ENCODE peak calls at places on chromosome 5, in four cellular contexts. One of them, this sample, is unnamed.

GRCh38 chr5:131521252-131521651 is 113.8 kb downstream of the RAPGEF6 start:
- DNase-seq in fibroblast of lung: peak; percentile 91
- DNase-seq in spleen: no peak
- DNase-seq in psoas muscle: no peak
- DNase-seq in this sample: no peak

GRCh38 chr5:170450041-170450660 is 53.7 kb upstream of the KCNIP1 start:
- DNase-seq in fibroblast of lung: peak; percentile 77
- DNase-seq in spleen: no peak
- DNase-seq in psoas muscle: no peak
- DNase-seq in this sample: no peak

GRCh38 chr5:141272906-141273305 is 27.7 kb downstream of the PCDHB15 start:
- DNase-seq in fibroblast of lung: no peak
- DNase-seq in spleen: no peak
- DNase-seq in psoas muscle: no peak
- DNase-seq in this sample: no peak

GRCh38 chr5:73480500-73480899 is 17.7 kb upstream of the BTF3 start:
- DNase-seq in fibroblast of lung: no peak
- DNase-seq in spleen: no peak
- DNase-seq in psoas muscle: no peak
- DNase-seq in this sample: no peak

GRCh38 chr5:58666598-58667595 is 84.0 kb downstream of the RAB3C start:
- DNase-seq in fibroblast of lung: peak; percentile 5
- DNase-seq in spleen: no peak
- DNase-seq in psoas muscle: no peak
- DNase-seq in this sample: no peak

GRCh38 chr5:31366941-31367340 is 165.0 kb downstream of the DROSHA start:
- DNase-seq in fibroblast of lung: peak; percentile 76
- DNase-seq in spleen: no peak
- DNase-seq in psoas muscle: no peak
- DNase-seq in this sample: no peak

GRCh38 chr5:60687927-60688720 is 11.8 kb downstream of the DEPDC1B start:
- DNase-seq in fibroblast of lung: peak; percentile 50
- DNase-seq in spleen: no peak
- DNase-seq in psoas muscle: no peak
- DNase-seq in this sample: no peak

GRCh38 chr5:162221884-162222283 is 154.3 kb downstream of the GABRG2 start:
- DNase-seq in fibroblast of lung: no peak
- DNase-seq in spleen: no peak
- DNase-seq in psoas muscle: no peak
- DNase-seq in this sample: no peak

GRCh38 chr5:145752947-145753346 is 82.2 kb downstream of the PRELID2 start:
- DNase-seq in fibroblast of lung: peak; percentile 65
- DNase-seq in spleen: no peak
- DNase-seq in psoas muscle: no peak
- DNase-seq in this sample: no peak

GRCh38 chr5:72555871-72556270 is 48.7 kb upstream of the ZNF366 start:
- DNase-seq in fibroblast of lung: no peak
- DNase-seq in spleen: no peak
- DNase-seq in psoas muscle: no peak
- DNase-seq in this sample: no peak

GRCh38 chr5:116303340-116303739 is 218.5 kb downstream of the COMMD10 start:
- DNase-seq in fibroblast of lung: no peak
- DNase-seq in spleen: no peak
- DNase-seq in psoas muscle: no peak
- DNase-seq in this sample: no peak

GRCh38 chr5:6525910-6526309 is 77.3 kb downstream of the UBE2QL1 start:
- DNase-seq in fibroblast of lung: no peak
- DNase-seq in spleen: no peak
- DNase-seq in psoas muscle: no peak
- DNase-seq in this sample: no peak

GRCh38 chr5:134133995-134134541 is 19.6 kb downstream of the TCF7 start:
- DNase-seq in fibroblast of lung: no peak
- DNase-seq in spleen: peak; percentile 52
- DNase-seq in psoas muscle: no peak
- DNase-seq in this sample: peak; percentile 35

GRCh38 chr5:143217804-143218160 is 185.7 kb downstream of the NR3C1 start:
- DNase-seq in fibroblast of lung: no peak
- DNase-seq in spleen: no peak
- DNase-seq in psoas muscle: no peak
- DNase-seq in this sample: no peak

GRCh38 chr5:80238078-80238477 is 17.8 kb downstream of the SERINC5 start:
- DNase-seq in fibroblast of lung: no peak
- DNase-seq in spleen: no peak
- DNase-seq in psoas muscle: no peak
- DNase-seq in this sample: no peak

GRCh38 chr5:157555031-157555640 is 20.4 kb downstream of the ADAM19 start:
- DNase-seq in fibroblast of lung: no peak
- DNase-seq in spleen: no peak
- DNase-seq in psoas muscle: no peak
- DNase-seq in this sample: no peak

GRCh38 chr5:139982157-139982974 is 60.7 kb downstream of the NRG2 start:
- DNase-seq in fibroblast of lung: peak; percentile 35
- DNase-seq in spleen: no peak
- DNase-seq in psoas muscle: no peak
- DNase-seq in this sample: no peak

GRCh38 chr5:169417676-169418075 is 116.7 kb upstream of the SLIT3 start:
- DNase-seq in fibroblast of lung: no peak
- DNase-seq in spleen: no peak
- DNase-seq in psoas muscle: no peak
- DNase-seq in this sample: no peak

GRCh38 chr5:30103056-30104020 is 1090.1 kb upstream of the CDH6 start:
- DNase-seq in fibroblast of lung: peak; percentile 67
- DNase-seq in spleen: no peak
- DNase-seq in psoas muscle: no peak
- DNase-seq in this sample: no peak

GRCh38 chr5:134026521-134027202 is 21.9 kb upstream of the VDAC1 start:
- DNase-seq in fibroblast of lung: peak; percentile 74
- DNase-seq in spleen: peak; percentile 70
- DNase-seq in psoas muscle: no peak
- DNase-seq in this sample: no peak

GRCh38 chr5:54754878-54755277 is 230.5 kb downstream of the ESM1 start:
- DNase-seq in fibroblast of lung: no peak
- DNase-seq in spleen: peak; percentile 85
- DNase-seq in psoas muscle: no peak
- DNase-seq in this sample: no peak

GRCh38 chr5:56737002-56737621 is 78.2 kb upstream of the MAP3K1 start:
- DNase-seq in fibroblast of lung: peak; percentile 23
- DNase-seq in spleen: no peak
- DNase-seq in psoas muscle: no peak
- DNase-seq in this sample: no peak

GRCh38 chr5:20266068-20266467 is 278.1 kb upstream of the CDH18 start:
- DNase-seq in fibroblast of lung: peak; percentile 60
- DNase-seq in spleen: no peak
- DNase-seq in psoas muscle: no peak
- DNase-seq in this sample: no peak

GRCh38 chr5:76413746-76414145 is 10.7 kb downstream of the IQGAP2 start:
- DNase-seq in fibroblast of lung: no peak
- DNase-seq in spleen: no peak
- DNase-seq in psoas muscle: no peak
- DNase-seq in this sample: no peak

GRCh38 chr5:56376128-56376527 is 143.0 kb upstream of the ANKRD55 start:
- DNase-seq in fibroblast of lung: no peak
- DNase-seq in spleen: no peak
- DNase-seq in psoas muscle: no peak
- DNase-seq in this sample: no peak

GRCh38 chr5:82641362-82641988 is 363.3 kb upstream of the RPS23 start:
- DNase-seq in fibroblast of lung: peak; percentile 82
- DNase-seq in spleen: no peak
- DNase-seq in psoas muscle: peak; percentile 51
- DNase-seq in this sample: no peak

GRCh38 chr5:175035882-175036533 is 311.6 kb downstream of the MSX2 start:
- DNase-seq in fibroblast of lung: no peak
- DNase-seq in spleen: no peak
- DNase-seq in psoas muscle: no peak
- DNase-seq in this sample: no peak

GRCh38 chr5:101580591-101580990 is 677.5 kb upstream of the ST8SIA4 start:
- DNase-seq in fibroblast of lung: peak; percentile 71
- DNase-seq in spleen: no peak
- DNase-seq in psoas muscle: no peak
- DNase-seq in this sample: no peak

GRCh38 chr5:104297076-104297475 is 734.5 kb upstream of the NUDT12 start:
- DNase-seq in fibroblast of lung: peak; percentile 56
- DNase-seq in spleen: no peak
- DNase-seq in psoas muscle: no peak
- DNase-seq in this sample: no peak

DNA sequence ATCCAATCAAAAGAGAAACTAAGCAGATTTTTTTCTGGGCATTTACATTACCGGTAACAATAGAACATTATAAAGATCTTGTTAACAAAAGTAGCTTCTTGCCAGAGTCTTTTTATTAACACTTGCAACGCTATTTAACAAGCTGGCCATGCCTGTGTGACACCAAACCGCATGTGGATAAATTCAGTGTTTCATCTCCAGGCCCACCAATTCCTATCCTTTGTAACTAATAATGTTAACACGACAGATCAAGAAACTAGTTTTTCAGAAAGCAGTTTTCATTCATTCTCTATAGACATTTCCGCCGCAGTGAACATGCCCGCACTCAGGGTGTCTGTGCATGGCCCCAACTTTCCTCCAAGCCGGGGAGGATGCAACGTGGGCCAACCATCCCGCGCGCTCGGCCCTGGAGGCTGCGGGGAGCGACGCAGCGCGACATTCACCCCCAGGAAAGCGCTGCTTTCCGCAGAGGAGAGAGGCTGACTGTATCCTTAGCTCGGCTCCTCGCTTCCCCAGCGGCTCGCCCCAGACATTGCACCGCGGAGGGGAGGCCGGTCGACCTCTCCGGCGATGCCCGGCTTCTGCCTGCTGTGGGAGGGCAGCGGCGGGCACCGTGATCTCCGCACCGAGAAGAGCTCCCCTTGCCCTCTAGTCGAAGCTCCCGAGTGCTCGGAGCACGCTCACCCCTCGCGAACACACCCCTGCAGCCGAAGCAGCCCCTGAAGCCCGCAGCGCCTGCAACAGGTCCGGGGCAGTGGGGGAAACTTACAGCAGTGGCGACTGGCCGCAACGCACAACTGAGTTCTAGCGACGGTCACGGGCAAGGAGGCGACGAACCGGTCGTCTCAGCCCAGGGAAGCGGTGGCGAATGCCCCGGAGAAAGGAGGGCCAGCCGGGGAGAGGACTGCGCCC is 734 bp downstream of the ENC1 start:
- DNase-seq in fibroblast of lung: no peak
- DNase-seq in spleen: no peak
- DNase-seq in psoas muscle: peak; percentile 62
- DNase-seq in this sample: peak; percentile 70
- H3K4me1 ChIP-seq in fibroblast of lung: peaks cover 20% of the 10 kb centered on the region
- H3K4me1 ChIP-seq in spleen: peaks cover 61% of the 10 kb centered on the region
- H3K4me1 ChIP-seq in psoas muscle: peaks cover 18% of the 10 kb centered on the region
- H3K4me1 ChIP-seq in this sample: peaks cover 68% of the 10 kb centered on the region

GRCh38 chr5:176184608-176185132 is 53.6 kb upstream of the SIMC1 start:
- DNase-seq in fibroblast of lung: no peak
- DNase-seq in spleen: no peak
- DNase-seq in psoas muscle: no peak
- DNase-seq in this sample: no peak
- H3K9me3 ChIP-seq in fibroblast of lung: no peaks in the 10 kb centered on the region
- H3K9me3 ChIP-seq in spleen: no peaks in the 10 kb centered on the region
- H3K9me3 ChIP-seq in psoas muscle: no peaks in the 10 kb centered on the region
- H3K9me3 ChIP-seq in this sample: no peaks in the 10 kb centered on the region

GRCh38 chr5:123091258-123091987 is 2.4 kb downstream of the PRDM6 start:
- DNase-seq in fibroblast of lung: peak; percentile 16
- DNase-seq in spleen: no peak
- DNase-seq in psoas muscle: no peak
- DNase-seq in this sample: no peak

GRCh38 chr5:123089971-123090640 is 1.1 kb downstream of the PRDM6 start:
- DNase-seq in fibroblast of lung: peak; percentile 25
- DNase-seq in spleen: no peak
- DNase-seq in psoas muscle: peak; percentile 39
- DNase-seq in this sample: peak; percentile 57

GRCh38 chr5:123090641-123091257 is 1.7 kb downstream of the PRDM6 start:
- DNase-seq in fibroblast of lung: no peak
- DNase-seq in spleen: no peak
- DNase-seq in psoas muscle: no peak
- DNase-seq in this sample: no peak

GRCh38 chr5:123088031-123088805 is 823 bp upstream of the PRDM6 start:
- DNase-seq in fibroblast of lung: peak; percentile 20
- DNase-seq in spleen: no peak
- DNase-seq in psoas muscle: no peak
- DNase-seq in this sample: no peak

DNA sequence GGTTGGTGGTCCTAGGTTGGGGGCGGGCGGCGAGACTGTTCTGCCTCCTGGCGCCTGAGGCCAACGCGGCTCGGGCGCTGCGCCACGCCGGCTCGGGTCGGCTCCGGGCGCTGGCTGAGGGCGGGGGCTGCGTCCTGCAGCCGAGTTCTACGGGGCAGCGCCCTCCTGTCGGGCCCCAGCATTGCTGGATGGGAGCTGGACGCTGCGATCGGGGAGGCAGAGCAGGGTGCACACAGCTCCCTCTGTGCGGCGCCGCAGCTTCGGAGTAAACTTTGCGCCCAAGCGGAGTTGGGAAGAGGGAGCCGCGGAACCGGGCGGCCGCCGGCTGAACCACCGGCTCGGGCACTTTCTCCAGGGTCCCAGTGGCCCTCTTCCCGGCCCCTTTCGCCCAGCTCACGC is 530 bp downstream of the PRDM6 start:
- DNase-seq in fibroblast of lung: peak; percentile 34
- DNase-seq in spleen: no peak
- DNase-seq in psoas muscle: peak; percentile 28
- DNase-seq in this sample: no peak
- TF ChIP-seq CTCF in fibroblast of lung: no peak
- TF ChIP-seq CTCF in spleen: no peak
- TF ChIP-seq CTCF in psoas muscle: no peak
- TF ChIP-seq CTCF in this sample: no peak

GRCh38 chr5:173323799-173324114 is 4.5 kb downstream of the STC2 start:
- DNase-seq in fibroblast of lung: no peak
- DNase-seq in spleen: peak; percentile 2
- DNase-seq in psoas muscle: no peak
- DNase-seq in this sample: no peak
- H3K4me1 ChIP-seq in fibroblast of lung: peaks cover 37% of the 10 kb centered on the region
- H3K4me1 ChIP-seq in spleen: peaks cover 22% of the 10 kb centered on the region
- H3K4me1 ChIP-seq in psoas muscle: peaks cover 22% of the 10 kb centered on the region
- H3K4me1 ChIP-seq in this sample: peaks cover 66% of the 10 kb centered on the region

GRCh38 chr5:4370218-4370617 is 769.9 kb upstream of the ADAMTS16 start:
- DNase-seq in fibroblast of lung: no peak
- DNase-seq in spleen: no peak
- DNase-seq in psoas muscle: no peak
- DNase-seq in this sample: no peak
- H3K9me3 ChIP-seq in fibroblast of lung: no peaks in the 10 kb centered on the region
- H3K9me3 ChIP-seq in spleen: no peaks in the 10 kb centered on the region
- H3K9me3 ChIP-seq in psoas muscle: no peaks in the 10 kb centered on the region
- H3K9me3 ChIP-seq in this sample: no peaks in the 10 kb centered on the region

GRCh38 chr5:113321266-113321665 is 113.5 kb downstream of the TSSK1B start:
- DNase-seq in fibroblast of lung: no peak
- DNase-seq in spleen: no peak
- DNase-seq in psoas muscle: no peak
- DNase-seq in this sample: no peak
- TF ChIP-seq CTCF in fibroblast of lung: no peak
- TF ChIP-seq CTCF in spleen: no peak
- TF ChIP-seq CTCF in psoas muscle: no peak
- TF ChIP-seq CTCF in this sample: peak; percentile 10